ENCODE peak calls at places on chromosome 20, in seven cellular contexts. I is astrocyte of the spinal cord, W is IMR-90, O is fibroblast of lung, F is foreskin fibroblast, G is psoas muscle, S is fibroblast of mammary gland. P is an unnamed sample.

GRCh38 chr20:60200305-60200918 is 242.2 kb downstream of the CDH26 start:
- DNase-seq in O (no peak), W (no peak), I (no peak), F (no peak), G (no peak), S (no peak), P (no peak)

GRCh38 chr20:23096986-23097520 is 10.9 kb upstream of the CD93 start:
- DNase-seq in O (no peak), G (no peak), I (no peak), F (no peak), W (no peak), S (no peak), P (no peak)

GRCh38 chr20:43910564-43910963 is 4.1 kb upstream of the TOX2 start:
- DNase-seq in S (no peak), G (no peak), O (no peak), F (no peak), I (no peak), W (no peak), P (no peak)

GRCh38 chr20:63536241-63536977 is 767 bp downstream of the PTK6 start:
- DNase-seq in G (no peak), S (peak), F (peak), I (peak), W (peak), O (no peak), P (no peak)

GRCh38 chr20:1367479-1367878 is 25.4 kb downstream of the FKBP1A start:
- DNase-seq in I (no peak), W (no peak), S (no peak), F (no peak), O (no peak), G (no peak), P (no peak)

GRCh38 chr20:56426926-56427325 is 14.9 kb downstream of the CASS4 start:
- DNase-seq in I (no peak), F (no peak), S (no peak), W (no peak), G (no peak), O (no peak), P (no peak)

GRCh38 chr20:3330046-3330741 is 77.3 kb downstream of the DNAAF9 start:
- DNase-seq in G (no peak), I (no peak), F (peak), S (peak), O (no peak), W (peak), P (peak)

GRCh38 chr20:25209911-25210310 is 14.4 kb downstream of the ENTPD6 start:
- DNase-seq in F (no peak), W (no peak), O (no peak), G (no peak), S (no peak), I (no peak), P (no peak)

GRCh38 chr20:19947611-19948264 is 69.4 kb upstream of the NAA20 start:
- DNase-seq in O (peak), S (peak), W (peak), F (peak), G (no peak), I (peak), P (peak)

GRCh38 chr20:32380745-32381144 is 22.6 kb downstream of the ASXL1 start:
- DNase-seq in O (no peak), S (no peak), I (no peak), G (no peak), F (no peak), W (no peak), P (no peak)

GRCh38 chr20:43590036-43590391 is 723 bp upstream of the IFT52 start:
- DNase-seq in O (no peak), F (no peak), I (no peak), G (no peak), W (no peak), S (no peak), P (no peak)

GRCh38 chr20:54122681-54123586 is 50.9 kb downstream of the CYP24A1 start:
- DNase-seq in G (no peak), F (no peak), S (no peak), O (no peak), I (no peak), W (no peak), P (no peak)

GRCh38 chr20:49395183-49395582 is 87.3 kb downstream of the KCNB1 start:
- DNase-seq in O (no peak), F (no peak), W (no peak), G (peak), S (peak), I (no peak), P (no peak)

GRCh38 chr20:23336476-23336875 is 14.1 kb upstream of the NXT1 start:
- DNase-seq in O (no peak), F (no peak), G (no peak), W (no peak), S (no peak), I (no peak), P (no peak)

GRCh38 chr20:13455713-13456112 is 183.0 kb downstream of the TASP1 start:
- DNase-seq in I (no peak), F (peak), W (peak), O (no peak), G (no peak), S (peak), P (no peak)

GRCh38 chr20:48897298-48898044 is 24.0 kb upstream of the ARFGEF2 start:
- DNase-seq in W (peak), F (peak), S (peak), O (peak), I (peak), G (no peak), P (peak)

GRCh38 chr20:4666001-4666470 is 55.7 kb upstream of the PRND start:
- DNase-seq in I (peak), O (peak), F (peak), G (no peak), S (peak), W (peak), P (no peak)

GRCh38 chr20:56322661-56323060 is 36.1 kb upstream of the FAM210B start:
- DNase-seq in G (no peak), O (no peak), S (peak), F (peak), I (no peak), W (no peak), P (no peak)

GRCh38 chr20:62823688-62824475 is 7.0 kb downstream of the COL9A3 start:
- DNase-seq in I (no peak), S (no peak), O (no peak), W (no peak), F (no peak), G (no peak), P (no peak)

GRCh38 chr20:16526433-16527380 is 46.5 kb downstream of the KIF16B start:
- DNase-seq in S (no peak), G (no peak), W (peak), O (no peak), I (no peak), F (peak), P (no peak)

GRCh38 chr20:53623454-53624206 is 30.0 kb upstream of the ZNF217 start:
- DNase-seq in I (peak), F (peak), W (peak), S (peak), O (peak), G (peak), P (no peak)

DNA sequence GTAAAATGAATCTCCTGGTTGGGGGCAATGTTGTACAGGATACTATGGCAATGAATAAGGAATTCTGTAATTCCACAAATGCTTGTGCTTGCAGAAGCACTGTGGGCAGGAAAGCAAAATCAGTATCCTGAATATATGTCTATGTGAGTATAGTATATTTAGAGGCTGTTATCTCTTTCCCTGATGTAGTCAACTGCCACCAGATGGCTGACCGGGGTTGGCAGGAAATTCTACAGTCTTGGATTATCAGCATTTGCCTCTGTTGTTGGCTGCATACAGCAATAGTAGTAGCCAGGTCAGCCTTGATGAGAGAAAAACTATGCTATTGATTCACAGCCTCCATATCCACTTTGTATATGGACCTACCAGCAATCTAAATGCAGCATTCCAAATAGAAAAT is 425.1 kb upstream of the JAG1 start:
- DNase-seq in F (peak), G (no peak), I (peak), W (no peak), S (no peak), O (no peak), P (no peak)
- TF ChIP-seq CTCF in F (no peak), G (no peak), I (peak), W (peak), S (peak), O (peak), P (peak)

GRCh38 chr20:41318271-41318649 is 729 bp upstream of the ZHX3 start:
- DNase-seq in S (no peak), O (no peak), G (no peak), I (peak), F (no peak), W (no peak), P (no peak)
- H3K4me3 ChIP-seq in S (peak), O (peak), G (peak), I (peak), F (peak), W (no peak), P (peak)

DNA sequence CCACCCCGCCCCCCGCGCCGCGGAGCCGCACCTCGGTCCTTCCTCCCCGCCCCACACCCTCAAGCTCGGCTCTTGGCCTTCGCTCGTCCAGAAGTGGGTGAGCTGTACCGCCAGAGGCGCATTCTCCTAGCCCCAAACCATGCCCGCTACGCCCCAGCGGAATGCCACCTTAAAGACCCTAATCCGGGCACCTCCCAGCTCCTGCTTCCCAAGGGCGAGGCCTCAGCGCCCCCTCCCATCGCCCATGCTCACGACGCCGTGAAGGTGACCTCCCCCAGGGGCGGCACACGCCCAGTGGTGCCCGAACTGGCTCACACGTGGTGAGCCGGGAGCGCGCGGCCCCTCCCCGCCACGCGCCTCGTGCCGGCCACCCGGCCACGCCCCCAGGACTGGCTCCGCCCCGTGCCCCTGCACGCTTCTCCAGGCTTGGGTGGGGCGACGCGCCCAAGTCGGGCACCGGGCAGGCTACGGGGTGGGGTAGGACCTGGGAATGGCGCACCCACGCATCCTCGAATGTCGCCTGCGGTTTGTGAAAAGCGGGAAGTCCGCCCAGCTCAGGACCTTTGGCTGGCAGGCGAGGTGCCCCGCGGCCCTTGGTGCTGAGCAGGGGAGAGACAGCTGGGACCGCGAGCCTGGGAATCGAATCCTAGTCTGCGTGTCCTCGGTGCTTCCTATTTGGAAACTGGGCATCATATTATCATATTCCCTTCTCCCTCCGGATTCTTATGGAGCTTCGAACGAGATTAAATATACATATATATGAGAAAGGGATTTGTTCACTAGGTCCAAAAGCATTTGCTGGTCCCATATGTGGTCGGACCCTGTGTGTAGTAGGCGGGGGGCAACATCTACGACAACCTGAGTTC is 942 bp upstream of the SOX12 start:
- DNase-seq in O (peak), W (peak), F (peak), S (peak), G (peak), I (peak), P (no peak)
- TF ChIP-seq CTCF in O (peak), W (peak), F (peak), S (peak), G (peak), I (peak), P (no peak)

GRCh38 chr20:9071976-9072726 is 3.3 kb downstream of the PLCB4 start:
- DNase-seq in W (peak), I (no peak), F (peak), O (peak), G (no peak), S (no peak), P (no peak)
- H3K4me3 ChIP-seq in W (no peak), I (no peak), F (no peak), O (no peak), G (no peak), S (no peak), P (no peak)

DNA sequence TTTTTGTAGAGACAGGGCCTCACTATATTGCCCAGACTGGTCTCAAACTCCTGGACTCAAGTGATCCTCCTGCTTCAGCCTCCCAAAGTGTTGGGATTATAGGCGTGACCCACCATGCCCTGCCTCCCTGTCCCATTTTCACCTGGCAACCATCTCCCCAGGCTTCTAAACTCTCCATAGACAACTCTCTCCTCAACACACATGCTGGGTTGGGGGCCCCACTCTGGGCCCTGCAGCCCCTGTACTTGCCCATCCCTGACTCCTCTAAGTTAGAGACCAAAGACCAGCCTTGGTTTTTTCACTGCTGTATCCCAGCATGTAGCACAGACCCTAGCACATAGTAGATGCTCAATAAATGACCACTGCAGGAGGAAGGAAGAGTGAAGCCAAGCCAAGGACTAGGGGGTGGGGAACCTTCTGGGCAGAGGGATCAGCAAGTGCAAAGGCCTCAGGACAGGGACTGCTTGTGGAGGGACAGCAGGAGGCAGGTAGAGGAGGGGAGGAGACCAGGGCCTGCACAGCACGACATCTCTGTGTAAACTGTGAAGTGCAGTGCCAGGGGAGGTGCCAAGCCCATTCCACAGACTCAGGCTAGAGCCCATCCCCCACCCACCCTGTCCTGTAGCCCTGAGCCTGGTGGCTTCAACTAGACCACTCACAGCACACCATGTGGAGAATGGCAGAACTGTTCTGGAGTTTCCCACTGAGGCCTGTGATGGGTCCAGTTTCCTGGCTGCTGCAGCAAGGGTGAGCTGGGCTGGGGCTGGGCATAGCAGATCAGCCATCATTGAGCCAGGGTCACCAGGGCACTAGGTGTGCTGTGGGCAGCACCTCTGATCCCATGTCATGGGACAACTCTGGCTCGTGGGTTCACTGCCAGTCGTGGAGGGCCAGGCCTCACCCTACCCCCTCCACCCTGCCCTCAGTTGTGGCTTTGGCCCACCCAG is 3.4 kb upstream of the SRC start:
- DNase-seq in G (no peak), O (no peak), W (no peak), I (no peak), S (no peak), F (no peak), P (no peak)
- TF ChIP-seq CTCF in G (no peak), O (no peak), W (peak), I (no peak), S (no peak), F (no peak), P (no peak)

GRCh38 chr20:50509923-50510705 is at the start of gene PTPN1:
- DNase-seq in G (peak), I (peak), F (peak), S (peak), O (peak), W (peak), P (peak)

GRCh38 chr20:50510706-50511401 is 671 bp downstream of the PTPN1 start:
- DNase-seq in F (no peak), G (peak), S (no peak), W (no peak), O (no peak), I (no peak), P (no peak)

GRCh38 chr20:50514035-50514337 is 3.8 kb downstream of the PTPN1 start:
- DNase-seq in O (no peak), S (no peak), F (no peak), I (no peak), W (no peak), G (no peak), P (no peak)

GRCh38 chr20:50513169-50514034 is 3.2 kb downstream of the PTPN1 start:
- DNase-seq in G (no peak), F (peak), S (peak), O (peak), I (peak), W (peak), P (no peak)

GRCh38 chr20:50512323-50512722 is 2.1 kb downstream of the PTPN1 start:
- DNase-seq in S (no peak), G (no peak), I (no peak), O (no peak), W (no peak), F (no peak), P (no peak)
- H3K4me3 ChIP-seq in S (peak), G (peak), I (peak), O (peak), W (peak), F (peak), P (peak)

DNA sequence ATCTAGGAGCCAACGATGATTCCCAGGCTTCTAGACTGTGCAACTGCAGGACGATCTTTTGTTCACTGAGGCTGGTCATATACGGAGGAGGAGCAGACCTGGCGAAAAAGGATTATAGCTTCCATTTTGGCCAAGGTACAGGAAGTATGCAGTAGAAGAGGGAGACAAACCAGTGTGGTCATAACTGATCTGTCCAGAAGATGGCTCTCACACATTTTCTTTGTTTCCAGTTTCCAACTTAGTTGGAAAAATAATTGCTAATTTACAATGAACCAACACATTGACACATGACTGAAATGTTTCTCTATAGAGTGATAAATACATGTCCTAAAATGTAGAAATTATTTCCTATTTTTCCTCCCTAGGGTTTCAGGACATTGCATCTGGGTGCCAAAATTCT is 364.1 kb upstream of the BTBD3 start:
- DNase-seq in S (peak), G (no peak), F (peak), W (peak), I (peak), O (no peak), P (no peak)
- TF ChIP-seq CTCF in S (peak), G (peak), F (peak), W (peak), I (peak), O (peak), P (peak)

DNA sequence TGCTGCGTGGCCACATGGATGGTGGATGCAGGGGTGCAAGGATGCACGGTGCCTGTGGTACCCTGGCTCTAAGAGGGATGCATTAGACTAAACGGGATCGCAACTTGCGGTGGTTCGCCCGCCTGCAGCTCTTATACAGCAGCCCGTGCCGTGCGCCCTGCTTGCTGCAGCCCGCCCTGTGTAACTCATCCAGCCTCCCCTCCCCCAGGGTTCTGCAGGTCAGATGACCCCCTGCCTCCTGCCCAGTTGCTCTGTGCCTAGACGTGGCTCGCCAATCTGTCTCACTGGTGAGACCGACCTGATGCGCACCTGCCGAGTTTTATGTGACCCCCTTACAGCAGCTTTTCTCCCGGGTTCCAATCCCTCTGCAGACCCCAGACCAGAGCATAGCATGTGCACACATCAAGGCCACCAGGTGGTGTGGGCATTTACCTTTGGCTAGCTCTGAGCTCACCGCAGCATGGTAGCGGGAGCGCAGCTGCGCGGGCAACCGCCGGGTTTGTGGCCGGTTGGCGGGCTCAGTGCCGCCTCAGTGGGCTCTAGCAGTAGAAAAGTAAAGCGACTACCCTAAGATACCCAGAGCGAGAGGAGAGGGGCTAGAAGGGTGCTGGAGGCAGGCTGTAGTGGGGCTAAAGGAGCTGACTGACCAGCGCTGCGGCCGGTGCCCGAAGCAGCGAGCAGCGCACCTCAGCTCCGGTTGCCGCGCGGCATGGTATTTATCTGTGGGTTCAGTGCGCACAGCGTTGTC is 693 bp upstream of the GNAS-AS1 start:
- DNase-seq in S (no peak), G (no peak), F (peak), O (no peak), W (no peak), I (no peak), P (no peak)
- H3K4me3 ChIP-seq in S (peak), G (peak), F (peak), O (peak), W (peak), I (peak), P (peak)

GRCh38 chr20:6074145-6074561 is 20.3 kb upstream of the LRRN4 start:
- DNase-seq in F (no peak), O (no peak), S (peak), W (no peak), I (no peak), G (no peak), P (no peak)
- TF ChIP-seq CTCF in F (peak), O (peak), S (peak), W (peak), I (peak), G (peak), P (peak)